ENCODE peak calls at places on chromosome 4, in four cellular contexts. One of them, this sample, is unnamed.

GRCh38 chr4:85603437-85604336 is 128.7 kb downstream of the ARHGAP24 start:
- DNase-seq in lower leg skin: no peak
- DNase-seq in kidney tubule cell: no peak
- DNase-seq in stimulated activated CD8-positive, alpha-beta memory T cell treated with anti-CD3 and anti-CD28 coated beads, Interleukin-7, amount 100 ng/mL, for 1 hour: no peak
- DNase-seq in this sample: no peak

GRCh38 chr4:168432419-168433146 is 47.7 kb downstream of the DDX60L start:
- DNase-seq in lower leg skin: no peak
- DNase-seq in kidney tubule cell: no peak
- DNase-seq in stimulated activated CD8-positive, alpha-beta memory T cell treated with anti-CD3 and anti-CD28 coated beads, Interleukin-7, amount 100 ng/mL, for 1 hour: no peak
- DNase-seq in this sample: no peak

GRCh38 chr4:131207589-131207988 is 1941.5 kb upstream of the PCDH10 start:
- DNase-seq in lower leg skin: no peak
- DNase-seq in kidney tubule cell: no peak
- DNase-seq in stimulated activated CD8-positive, alpha-beta memory T cell treated with anti-CD3 and anti-CD28 coated beads, Interleukin-7, amount 100 ng/mL, for 1 hour: no peak
- DNase-seq in this sample: no peak

GRCh38 chr4:1775731-1776500 is 17.2 kb upstream of the FGFR3 start:
- DNase-seq in lower leg skin: no peak
- DNase-seq in kidney tubule cell: peak
- DNase-seq in stimulated activated CD8-positive, alpha-beta memory T cell treated with anti-CD3 and anti-CD28 coated beads, Interleukin-7, amount 100 ng/mL, for 1 hour: no peak
- DNase-seq in this sample: peak

GRCh38 chr4:183485411-183486160 is 19.3 kb upstream of the ING2 start:
- DNase-seq in lower leg skin: no peak
- DNase-seq in kidney tubule cell: peak
- DNase-seq in stimulated activated CD8-positive, alpha-beta memory T cell treated with anti-CD3 and anti-CD28 coated beads, Interleukin-7, amount 100 ng/mL, for 1 hour: no peak
- DNase-seq in this sample: no peak

GRCh38 chr4:143355540-143356217 is 19.0 kb downstream of the GAB1 start:
- DNase-seq in lower leg skin: no peak
- DNase-seq in kidney tubule cell: peak
- DNase-seq in stimulated activated CD8-positive, alpha-beta memory T cell treated with anti-CD3 and anti-CD28 coated beads, Interleukin-7, amount 100 ng/mL, for 1 hour: no peak
- DNase-seq in this sample: peak

GRCh38 chr4:25158817-25159216 is 1.4 kb downstream of the SEPSECS start:
- DNase-seq in lower leg skin: no peak
- DNase-seq in kidney tubule cell: no peak
- DNase-seq in stimulated activated CD8-positive, alpha-beta memory T cell treated with anti-CD3 and anti-CD28 coated beads, Interleukin-7, amount 100 ng/mL, for 1 hour: no peak
- DNase-seq in this sample: no peak

GRCh38 chr4:53307819-53308773 is 57.8 kb downstream of the SCFD2 start:
- DNase-seq in lower leg skin: no peak
- DNase-seq in kidney tubule cell: no peak
- DNase-seq in stimulated activated CD8-positive, alpha-beta memory T cell treated with anti-CD3 and anti-CD28 coated beads, Interleukin-7, amount 100 ng/mL, for 1 hour: no peak
- DNase-seq in this sample: no peak

GRCh38 chr4:79083406-79084010 is 144.3 kb upstream of the PAQR3 start:
- DNase-seq in lower leg skin: peak
- DNase-seq in kidney tubule cell: no peak
- DNase-seq in stimulated activated CD8-positive, alpha-beta memory T cell treated with anti-CD3 and anti-CD28 coated beads, Interleukin-7, amount 100 ng/mL, for 1 hour: no peak
- DNase-seq in this sample: no peak

GRCh38 chr4:41757521-41758156 is 9.1 kb upstream of the PHOX2B start:
- DNase-seq in lower leg skin: no peak
- DNase-seq in kidney tubule cell: peak
- DNase-seq in stimulated activated CD8-positive, alpha-beta memory T cell treated with anti-CD3 and anti-CD28 coated beads, Interleukin-7, amount 100 ng/mL, for 1 hour: no peak
- DNase-seq in this sample: no peak

GRCh38 chr4:3252831-3253641 is 4.1 kb downstream of the MSANTD1 start:
- DNase-seq in lower leg skin: no peak
- DNase-seq in kidney tubule cell: no peak
- DNase-seq in stimulated activated CD8-positive, alpha-beta memory T cell treated with anti-CD3 and anti-CD28 coated beads, Interleukin-7, amount 100 ng/mL, for 1 hour: no peak
- DNase-seq in this sample: no peak

GRCh38 chr4:126955292-126956191 is 677.2 kb upstream of the INTU start:
- DNase-seq in lower leg skin: no peak
- DNase-seq in kidney tubule cell: no peak
- DNase-seq in stimulated activated CD8-positive, alpha-beta memory T cell treated with anti-CD3 and anti-CD28 coated beads, Interleukin-7, amount 100 ng/mL, for 1 hour: no peak
- DNase-seq in this sample: no peak

GRCh38 chr4:36312511-36312910 is 31.1 kb downstream of the DTHD1 start:
- DNase-seq in lower leg skin: no peak
- DNase-seq in kidney tubule cell: no peak
- DNase-seq in stimulated activated CD8-positive, alpha-beta memory T cell treated with anti-CD3 and anti-CD28 coated beads, Interleukin-7, amount 100 ng/mL, for 1 hour: no peak
- DNase-seq in this sample: no peak

This sample was measured in ACHN.